ENCODE peak calls at places on chromosomes 5 and 9, in seven cellular contexts. One of them, this sample, is unnamed.

GRCh38 chr5:87141544-87141943 is 126.1 kb upstream of the RASA1 start:
- DNase-seq in OCI-LY7: no peak
- DNase-seq in mammary epithelial cell: no peak
- DNase-seq in CD14-positive monocyte: no peak
- DNase-seq in HFFc6: no peak
- DNase-seq in AG10803: no peak
- DNase-seq in astrocyte of the spinal cord: no peak
- DNase-seq in this sample: no peak

GRCh38 chr5:52491829-52492217 is 295.9 kb upstream of the ITGA1 start:
- DNase-seq in mammary epithelial cell: no peak
- DNase-seq in HFFc6: no peak
- DNase-seq in CD14-positive monocyte: no peak
- DNase-seq in AG10803: no peak
- DNase-seq in astrocyte of the spinal cord: no peak
- DNase-seq in OCI-LY7: no peak
- DNase-seq in this sample: no peak

GRCh38 chr5:141303756-141304155 is at the start of gene SLC25A2:
- DNase-seq in CD14-positive monocyte: no peak
- DNase-seq in astrocyte of the spinal cord: no peak
- DNase-seq in mammary epithelial cell: no peak
- DNase-seq in HFFc6: no peak
- DNase-seq in OCI-LY7: no peak
- DNase-seq in AG10803: no peak
- DNase-seq in this sample: no peak

GRCh38 chr5:103402861-103403260 is 144.3 kb downstream of the MACIR start:
- DNase-seq in mammary epithelial cell: no peak
- DNase-seq in OCI-LY7: no peak
- DNase-seq in CD14-positive monocyte: no peak
- DNase-seq in HFFc6: no peak
- DNase-seq in AG10803: no peak
- DNase-seq in astrocyte of the spinal cord: no peak
- DNase-seq in this sample: no peak

GRCh38 chr9:125255781-125256391 is 5.7 kb upstream of the GAPVD1 start:
- DNase-seq in HFFc6: no peak
- DNase-seq in OCI-LY7: peak
- DNase-seq in CD14-positive monocyte: no peak
- DNase-seq in astrocyte of the spinal cord: no peak
- DNase-seq in AG10803: no peak
- DNase-seq in mammary epithelial cell: no peak
- DNase-seq in this sample: no peak

GRCh38 chr5:170070556-170071412 is 34.9 kb upstream of the FOXI1 start:
- DNase-seq in OCI-LY7: peak
- DNase-seq in mammary epithelial cell: peak
- DNase-seq in HFFc6: peak
- DNase-seq in AG10803: peak
- DNase-seq in CD14-positive monocyte: no peak
- DNase-seq in astrocyte of the spinal cord: peak
- DNase-seq in this sample: peak

GRCh38 chr9:38358390-38359296 is 33.9 kb upstream of the ALDH1B1 start:
- DNase-seq in CD14-positive monocyte: no peak
- DNase-seq in OCI-LY7: no peak
- DNase-seq in HFFc6: peak
- DNase-seq in mammary epithelial cell: no peak
- DNase-seq in astrocyte of the spinal cord: peak
- DNase-seq in AG10803: peak
- DNase-seq in this sample: no peak

GRCh38 chr9:109119439-109120203 is at the start of gene TMEM245:
- DNase-seq in mammary epithelial cell: peak
- DNase-seq in HFFc6: peak
- DNase-seq in AG10803: peak
- DNase-seq in astrocyte of the spinal cord: peak
- DNase-seq in OCI-LY7: peak
- DNase-seq in CD14-positive monocyte: peak
- DNase-seq in this sample: peak

GRCh38 chr5:68490401-68490800 is 274.8 kb downstream of the PIK3R1 start:
- DNase-seq in HFFc6: no peak
- DNase-seq in OCI-LY7: no peak
- DNase-seq in CD14-positive monocyte: no peak
- DNase-seq in AG10803: no peak
- DNase-seq in mammary epithelial cell: no peak
- DNase-seq in astrocyte of the spinal cord: no peak
- DNase-seq in this sample: no peak

GRCh38 chr5:8848997-8849585 is 696.8 kb downstream of the SEMA5A start:
- DNase-seq in mammary epithelial cell: peak
- DNase-seq in astrocyte of the spinal cord: peak
- DNase-seq in HFFc6: peak
- DNase-seq in OCI-LY7: no peak
- DNase-seq in CD14-positive monocyte: no peak
- DNase-seq in AG10803: peak
- DNase-seq in this sample: no peak

GRCh38 chr9:95415158-95415557 is 97.6 kb upstream of the FANCC start:
- DNase-seq in AG10803: peak
- DNase-seq in mammary epithelial cell: no peak
- DNase-seq in CD14-positive monocyte: no peak
- DNase-seq in OCI-LY7: no peak
- DNase-seq in astrocyte of the spinal cord: no peak
- DNase-seq in HFFc6: peak
- DNase-seq in this sample: no peak

GRCh38 chr9:136807281-136808074 is at the start of gene RABL6:
- DNase-seq in mammary epithelial cell: peak
- DNase-seq in astrocyte of the spinal cord: peak
- DNase-seq in AG10803: peak
- DNase-seq in HFFc6: peak
- DNase-seq in CD14-positive monocyte: peak
- DNase-seq in OCI-LY7: peak
- DNase-seq in this sample: peak

GRCh38 chr9:96417051-96417586 is 1.1 kb downstream of the ZNF367 start:
- DNase-seq in AG10803: peak
- DNase-seq in HFFc6: peak
- DNase-seq in mammary epithelial cell: peak
- DNase-seq in astrocyte of the spinal cord: peak
- DNase-seq in OCI-LY7: peak
- DNase-seq in CD14-positive monocyte: peak
- DNase-seq in this sample: peak
- TF ChIP-seq CTCF in AG10803: peak
- TF ChIP-seq CTCF in HFFc6: no peak
- TF ChIP-seq CTCF in mammary epithelial cell: peak
- TF ChIP-seq CTCF in astrocyte of the spinal cord: no peak
- TF ChIP-seq CTCF in OCI-LY7: no peak
- TF ChIP-seq CTCF in CD14-positive monocyte: no peak
- TF ChIP-seq CTCF in this sample: no peak

DNA sequence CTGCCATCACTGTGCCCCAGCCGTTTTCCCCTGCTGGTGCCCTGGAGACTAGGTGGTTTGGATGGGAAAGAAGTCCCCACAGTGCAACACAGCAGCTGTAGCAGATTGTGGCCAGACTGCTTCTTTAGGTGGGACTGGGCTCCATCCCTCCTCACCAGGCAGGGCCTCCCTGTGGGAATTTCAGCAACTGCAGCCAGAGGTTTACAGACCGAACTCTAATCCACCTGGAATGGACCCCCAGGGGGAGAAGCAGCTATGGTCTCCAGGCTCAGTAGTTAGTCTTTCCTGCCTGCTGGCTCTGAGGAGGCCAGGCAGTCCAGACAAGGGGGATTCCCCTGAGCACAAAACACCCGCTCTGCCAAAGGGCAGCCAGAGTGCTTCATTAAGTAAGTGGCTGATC is 188.8 kb downstream of the SGCD start:
- DNase-seq in AG10803: no peak
- DNase-seq in OCI-LY7: no peak
- DNase-seq in astrocyte of the spinal cord: no peak
- DNase-seq in CD14-positive monocyte: no peak
- DNase-seq in mammary epithelial cell: no peak
- DNase-seq in HFFc6: no peak
- DNase-seq in this sample: no peak
- TF ChIP-seq CTCF in AG10803: no peak
- TF ChIP-seq CTCF in OCI-LY7: no peak
- TF ChIP-seq CTCF in astrocyte of the spinal cord: no peak
- TF ChIP-seq CTCF in CD14-positive monocyte: no peak
- TF ChIP-seq CTCF in mammary epithelial cell: no peak
- TF ChIP-seq CTCF in HFFc6: no peak
- TF ChIP-seq CTCF in this sample: no peak

GRCh38 chr5:75203604-75204003 is 33.1 kb downstream of the ANKRD31 start:
- DNase-seq in CD14-positive monocyte: no peak
- DNase-seq in astrocyte of the spinal cord: no peak
- DNase-seq in AG10803: no peak
- DNase-seq in mammary epithelial cell: no peak
- DNase-seq in OCI-LY7: no peak
- DNase-seq in HFFc6: no peak
- DNase-seq in this sample: no peak

GRCh38 chr5:75202935-75203334 is 33.7 kb downstream of the ANKRD31 start:
- DNase-seq in OCI-LY7: no peak
- DNase-seq in mammary epithelial cell: no peak
- DNase-seq in HFFc6: no peak
- DNase-seq in astrocyte of the spinal cord: no peak
- DNase-seq in CD14-positive monocyte: no peak
- DNase-seq in AG10803: no peak
- DNase-seq in this sample: no peak

GRCh38 chr5:75197746-75198145 is 38.9 kb downstream of the ANKRD31 start:
- DNase-seq in HFFc6: no peak
- DNase-seq in OCI-LY7: no peak
- DNase-seq in AG10803: no peak
- DNase-seq in CD14-positive monocyte: no peak
- DNase-seq in astrocyte of the spinal cord: no peak
- DNase-seq in mammary epithelial cell: no peak
- DNase-seq in this sample: no peak

GRCh38 chr5:75200776-75201175 is 35.9 kb downstream of the ANKRD31 start:
- DNase-seq in HFFc6: no peak
- DNase-seq in CD14-positive monocyte: no peak
- DNase-seq in mammary epithelial cell: peak
- DNase-seq in AG10803: no peak
- DNase-seq in astrocyte of the spinal cord: no peak
- DNase-seq in OCI-LY7: no peak
- DNase-seq in this sample: peak

DNA sequence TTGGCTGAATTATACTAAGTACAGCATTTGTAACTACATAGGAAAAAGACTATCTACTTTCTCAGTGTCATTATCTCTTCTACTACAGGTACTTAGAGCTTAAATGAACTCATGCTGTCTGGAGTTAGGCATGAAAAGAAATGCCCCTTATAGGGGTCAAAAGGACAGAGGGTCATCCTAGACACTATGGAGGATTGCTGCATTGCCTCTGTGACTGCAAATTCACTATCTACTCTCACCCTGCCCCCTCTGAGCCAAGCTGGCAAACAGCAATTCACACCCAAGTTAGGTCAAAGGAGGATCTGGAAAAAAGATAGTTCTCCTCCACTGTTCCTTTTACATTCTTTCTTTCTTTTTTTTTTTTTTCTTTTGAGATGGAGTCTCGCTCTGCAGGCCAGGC is 36.7 kb downstream of the ANKRD31 start:
- DNase-seq in AG10803: no peak
- DNase-seq in HFFc6: no peak
- DNase-seq in astrocyte of the spinal cord: no peak
- DNase-seq in CD14-positive monocyte: no peak
- DNase-seq in OCI-LY7: no peak
- DNase-seq in mammary epithelial cell: no peak
- DNase-seq in this sample: no peak
- TF ChIP-seq CTCF in AG10803: no peak
- TF ChIP-seq CTCF in HFFc6: no peak
- TF ChIP-seq CTCF in astrocyte of the spinal cord: no peak
- TF ChIP-seq CTCF in CD14-positive monocyte: no peak
- TF ChIP-seq CTCF in OCI-LY7: no peak
- TF ChIP-seq CTCF in mammary epithelial cell: no peak
- TF ChIP-seq CTCF in this sample: no peak

GRCh38 chr5:180213256-180213600 is 4.2 kb upstream of the RASGEF1C start:
- DNase-seq in CD14-positive monocyte: no peak
- DNase-seq in OCI-LY7: no peak
- DNase-seq in astrocyte of the spinal cord: no peak
- DNase-seq in mammary epithelial cell: no peak
- DNase-seq in HFFc6: no peak
- DNase-seq in AG10803: no peak
- DNase-seq in this sample: no peak
- TF ChIP-seq CTCF in CD14-positive monocyte: no peak
- TF ChIP-seq CTCF in OCI-LY7: no peak
- TF ChIP-seq CTCF in astrocyte of the spinal cord: no peak
- TF ChIP-seq CTCF in mammary epithelial cell: no peak
- TF ChIP-seq CTCF in HFFc6: no peak
- TF ChIP-seq CTCF in AG10803: no peak
- TF ChIP-seq CTCF in this sample: no peak

DNA sequence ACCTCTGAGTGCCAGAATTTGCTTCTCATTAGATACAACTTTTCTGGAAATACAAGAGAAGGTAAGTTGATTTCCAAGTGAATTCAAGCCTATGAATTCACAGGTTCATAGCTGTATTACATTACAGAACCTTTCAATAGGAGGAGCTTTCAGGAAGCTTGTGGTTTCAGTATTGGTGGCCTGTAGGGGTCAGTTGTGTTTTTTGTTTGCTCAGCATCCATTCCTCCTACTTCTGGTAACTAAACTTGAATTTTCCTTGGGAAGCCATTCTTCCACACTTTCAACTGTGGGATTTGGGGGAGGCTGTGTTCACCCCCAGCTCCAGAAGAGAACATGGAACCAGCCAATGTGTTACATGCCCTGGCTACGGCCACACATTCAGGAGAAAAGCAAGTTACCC is 5.6 kb upstream of the CYSTM1 start:
- DNase-seq in AG10803: no peak
- DNase-seq in CD14-positive monocyte: no peak
- DNase-seq in mammary epithelial cell: peak
- DNase-seq in astrocyte of the spinal cord: no peak
- DNase-seq in OCI-LY7: no peak
- DNase-seq in HFFc6: no peak
- DNase-seq in this sample: no peak
- TF ChIP-seq CTCF in AG10803: no peak
- TF ChIP-seq CTCF in CD14-positive monocyte: no peak
- TF ChIP-seq CTCF in mammary epithelial cell: peak
- TF ChIP-seq CTCF in astrocyte of the spinal cord: peak
- TF ChIP-seq CTCF in OCI-LY7: no peak
- TF ChIP-seq CTCF in HFFc6: peak
- TF ChIP-seq CTCF in this sample: no peak

This sample was measured in RWPE1.